ENCODE peak calls at places on chromosomes 7 and 10, in eight cellular contexts. One of them, this sample, is unnamed.

GRCh38 chr7:116290740-116291139 is 80.4 kb downstream of the TES start:
- DNase-seq in neural progenitor cell: peak
- DNase-seq in NCI-H1092: no peak
- DNase-seq in astrocyte of the spinal cord: no peak
- DNase-seq in heart right ventricle: no peak
- DNase-seq in fibroblast of the conjunctiva: no peak
- DNase-seq in fibroblast of the aortic adventitia: peak
- DNase-seq in NCI-H510A treated with DMSO at 0.1 percent for 48 hours: no peak
- DNase-seq in this sample: no peak

GRCh38 chr7:82624337-82624736 is 180.8 kb upstream of the CACNA2D1 start:
- DNase-seq in heart right ventricle: no peak
- DNase-seq in fibroblast of the conjunctiva: no peak
- DNase-seq in NCI-H1092: no peak
- DNase-seq in fibroblast of the aortic adventitia: peak
- DNase-seq in neural progenitor cell: no peak
- DNase-seq in NCI-H510A treated with DMSO at 0.1 percent for 48 hours: no peak
- DNase-seq in astrocyte of the spinal cord: peak
- DNase-seq in this sample: no peak

GRCh38 chr10:58894929-58895328 is 281.5 kb upstream of the PHYHIPL start:
- DNase-seq in heart right ventricle: peak
- DNase-seq in fibroblast of the aortic adventitia: peak
- DNase-seq in neural progenitor cell: no peak
- DNase-seq in astrocyte of the spinal cord: peak
- DNase-seq in NCI-H1092: no peak
- DNase-seq in NCI-H510A treated with DMSO at 0.1 percent for 48 hours: no peak
- DNase-seq in fibroblast of the conjunctiva: no peak
- DNase-seq in this sample: no peak

GRCh38 chr7:77587276-77587675 is 50.2 kb downstream of the PTPN12 start:
- DNase-seq in fibroblast of the conjunctiva: no peak
- DNase-seq in astrocyte of the spinal cord: no peak
- DNase-seq in NCI-H510A treated with DMSO at 0.1 percent for 48 hours: no peak
- DNase-seq in heart right ventricle: no peak
- DNase-seq in fibroblast of the aortic adventitia: no peak
- DNase-seq in NCI-H1092: no peak
- DNase-seq in neural progenitor cell: no peak
- DNase-seq in this sample: no peak

GRCh38 chr10:70885931-70886903 is 2.1 kb downstream of the PCBD1 start:
- DNase-seq in NCI-H510A treated with DMSO at 0.1 percent for 48 hours: no peak
- DNase-seq in fibroblast of the conjunctiva: no peak
- DNase-seq in astrocyte of the spinal cord: no peak
- DNase-seq in NCI-H1092: no peak
- DNase-seq in fibroblast of the aortic adventitia: no peak
- DNase-seq in heart right ventricle: no peak
- DNase-seq in neural progenitor cell: no peak
- DNase-seq in this sample: no peak

GRCh38 chr10:125396651-125397050 is 236.3 kb upstream of the CTBP2 start:
- DNase-seq in fibroblast of the conjunctiva: no peak
- DNase-seq in NCI-H1092: no peak
- DNase-seq in fibroblast of the aortic adventitia: peak
- DNase-seq in NCI-H510A treated with DMSO at 0.1 percent for 48 hours: no peak
- DNase-seq in neural progenitor cell: no peak
- DNase-seq in heart right ventricle: no peak
- DNase-seq in astrocyte of the spinal cord: peak
- DNase-seq in this sample: no peak

GRCh38 chr10:131211146-131211545 is 100.4 kb downstream of the TCERG1L start:
- DNase-seq in fibroblast of the aortic adventitia: no peak
- DNase-seq in astrocyte of the spinal cord: no peak
- DNase-seq in NCI-H1092: no peak
- DNase-seq in fibroblast of the conjunctiva: no peak
- DNase-seq in heart right ventricle: no peak
- DNase-seq in neural progenitor cell: no peak
- DNase-seq in NCI-H510A treated with DMSO at 0.1 percent for 48 hours: no peak
- DNase-seq in this sample: no peak

GRCh38 chr10:121553861-121554264 is 44.4 kb downstream of the FGFR2 start:
- DNase-seq in fibroblast of the conjunctiva: no peak
- DNase-seq in neural progenitor cell: no peak
- DNase-seq in fibroblast of the aortic adventitia: no peak
- DNase-seq in NCI-H1092: no peak
- DNase-seq in NCI-H510A treated with DMSO at 0.1 percent for 48 hours: no peak
- DNase-seq in astrocyte of the spinal cord: no peak
- DNase-seq in heart right ventricle: no peak
- DNase-seq in this sample: peak

GRCh38 chr10:50322075-50322474 is 70.8 kb upstream of the ASAH2 start:
- DNase-seq in fibroblast of the conjunctiva: peak
- DNase-seq in heart right ventricle: no peak
- DNase-seq in NCI-H510A treated with DMSO at 0.1 percent for 48 hours: no peak
- DNase-seq in NCI-H1092: no peak
- DNase-seq in astrocyte of the spinal cord: peak
- DNase-seq in fibroblast of the aortic adventitia: peak
- DNase-seq in neural progenitor cell: no peak
- DNase-seq in this sample: peak

GRCh38 chr7:151607464-151607867 is 87.8 kb upstream of the RHEB start:
- DNase-seq in NCI-H1092: no peak
- DNase-seq in heart right ventricle: no peak
- DNase-seq in fibroblast of the aortic adventitia: peak
- DNase-seq in fibroblast of the conjunctiva: no peak
- DNase-seq in NCI-H510A treated with DMSO at 0.1 percent for 48 hours: no peak
- DNase-seq in astrocyte of the spinal cord: no peak
- DNase-seq in neural progenitor cell: no peak
- DNase-seq in this sample: no peak

GRCh38 chr10:26741368-26741767 is 43.9 kb downstream of the PDSS1 start:
- DNase-seq in astrocyte of the spinal cord: no peak
- DNase-seq in NCI-H510A treated with DMSO at 0.1 percent for 48 hours: no peak
- DNase-seq in NCI-H1092: no peak
- DNase-seq in neural progenitor cell: no peak
- DNase-seq in fibroblast of the aortic adventitia: no peak
- DNase-seq in heart right ventricle: no peak
- DNase-seq in fibroblast of the conjunctiva: no peak
- DNase-seq in this sample: peak

GRCh38 chr7:99514050-99514449 is 9.6 kb downstream of the ZKSCAN5 start:
- DNase-seq in astrocyte of the spinal cord: no peak
- DNase-seq in neural progenitor cell: no peak
- DNase-seq in fibroblast of the aortic adventitia: peak
- DNase-seq in NCI-H510A treated with DMSO at 0.1 percent for 48 hours: no peak
- DNase-seq in heart right ventricle: no peak
- DNase-seq in NCI-H1092: no peak
- DNase-seq in fibroblast of the conjunctiva: no peak
- DNase-seq in this sample: no peak

GRCh38 chr7:40827217-40828085 is 692.6 kb downstream of the SUGCT start:
- DNase-seq in NCI-H510A treated with DMSO at 0.1 percent for 48 hours: no peak
- DNase-seq in astrocyte of the spinal cord: peak
- DNase-seq in NCI-H1092: no peak
- DNase-seq in fibroblast of the conjunctiva: peak
- DNase-seq in heart right ventricle: no peak
- DNase-seq in fibroblast of the aortic adventitia: peak
- DNase-seq in neural progenitor cell: peak
- DNase-seq in this sample: no peak